ENCODE peak calls at places on chromosome 12, in seven cellular contexts. C, N, D, E, M, G and Z are unnamed samples. For H3K9me3, the result is how much of the 10 kb centered on the place peaks cover.

GRCh38 chr12:28535216-28535615 is 345.0 kb downstream of the CCDC91 start:
- DNase-seq in C (peak), N (no peak), D (no peak), E (peak), M (no peak), G (no peak), Z (no peak)

GRCh38 chr12:73585136-73585535 is 952.5 kb upstream of the ATXN7L3B start:
- DNase-seq in C (no peak), N (no peak), D (no peak), E (no peak), M (no peak), G (no peak), Z (no peak)

GRCh38 chr12:53253298-53253697 is 14.8 kb upstream of the ESPL1 start:
- DNase-seq in C (no peak), N (no peak), D (no peak), E (no peak), M (no peak), G (no peak), Z (no peak)

GRCh38 chr12:93145086-93145485 is 216.0 kb upstream of the EEA1 start:
- DNase-seq in C (no peak), N (no peak), D (no peak), E (no peak), M (no peak), G (no peak), Z (no peak)

GRCh38 chr12:10540776-10541205 is 35.1 kb downstream of the EIF2S3B start:
- DNase-seq in C (no peak), N (no peak), D (no peak), E (peak), M (peak), G (no peak), Z (no peak)

GRCh38 chr12:125403145-125403789 is 338.0 kb downstream of the AACS start:
- DNase-seq in C (peak), N (no peak), D (no peak), E (no peak), M (peak), G (peak), Z (no peak)

GRCh38 chr12:124833693-124834122 is 30.0 kb downstream of the SCARB1 start:
- DNase-seq in C (no peak), N (no peak), D (peak), E (no peak), M (no peak), G (peak), Z (peak)

GRCh38 chr12:18345021-18345735 is 83.9 kb downstream of the PIK3C2G start:
- DNase-seq in C (peak), N (no peak), D (no peak), E (peak), M (no peak), G (no peak), Z (no peak)

GRCh38 chr12:92719674-92720073 is 16.9 kb downstream of the PLEKHG7 start:
- DNase-seq in C (no peak), N (no peak), D (no peak), E (peak), M (no peak), G (no peak), Z (no peak)

GRCh38 chr12:14961466-14962155 is at the start of gene ARHGDIB:
- DNase-seq in C (no peak), N (peak), D (peak), E (no peak), M (peak), G (no peak), Z (peak)

GRCh38 chr12:51592034-51592705 is 1.1 kb downstream of the SCN8A start:
- DNase-seq in C (peak), N (no peak), D (no peak), E (peak), M (no peak), G (peak), Z (peak)

GRCh38 chr12:19382111-19382526 is 57.2 kb upstream of the AEBP2 start:
- DNase-seq in C (peak), N (no peak), D (no peak), E (peak), M (peak), G (peak), Z (peak)

GRCh38 chr12:79360269-79360668 is 330.5 kb downstream of the PAWR start:
- DNase-seq in C (no peak), N (no peak), D (no peak), E (no peak), M (no peak), G (no peak), Z (no peak)

GRCh38 chr12:47812797-47813490 is 6.8 kb downstream of the HDAC7 start:
- DNase-seq in C (peak), N (peak), D (peak), E (peak), M (peak), G (peak), Z (peak)

GRCh38 chr12:93461503-93461902 is 5.8 kb upstream of the MRPL42 start:
- DNase-seq in C (peak), N (no peak), D (no peak), E (no peak), M (no peak), G (no peak), Z (no peak)

GRCh38 chr12:82730832-82731497 is 44.3 kb downstream of the TMTC2 start:
- DNase-seq in C (no peak), N (no peak), D (no peak), E (peak), M (no peak), G (no peak), Z (peak)

GRCh38 chr12:50222275-50222783 is 55.2 kb upstream of the CERS5 start:
- DNase-seq in C (peak), N (peak), D (peak), E (peak), M (peak), G (peak), Z (peak)

GRCh38 chr12:124861492-124861891 is 2.2 kb downstream of the SCARB1 start:
- DNase-seq in C (no peak), N (peak), D (peak), E (peak), M (no peak), G (no peak), Z (peak)

GRCh38 chr12:14576896-14577295 is 9.2 kb upstream of the PLBD1 start:
- DNase-seq in C (no peak), N (no peak), D (no peak), E (no peak), M (no peak), G (no peak), Z (no peak)

GRCh38 chr12:104352106-104352713 is 48.7 kb downstream of the EID3 start:
- DNase-seq in C (no peak), N (no peak), D (no peak), E (peak), M (no peak), G (no peak), Z (no peak)

DNA sequence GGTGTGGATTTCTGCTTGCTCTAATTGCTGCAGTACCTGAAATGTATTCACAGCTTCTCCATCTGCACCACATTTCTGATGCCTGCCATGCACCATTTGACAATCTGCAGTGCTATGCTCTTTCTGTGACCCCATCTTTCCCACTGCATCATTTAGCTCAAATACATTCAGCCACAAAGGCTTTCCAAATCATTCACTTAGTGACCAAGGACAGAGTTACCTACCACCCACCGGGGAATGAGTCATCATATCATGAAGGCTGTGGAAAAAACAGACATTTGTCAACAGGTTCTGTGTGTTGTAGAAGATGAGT is 465.5 kb upstream of the ATP2B1 start:
- DNase-seq in C (peak), N (no peak), D (no peak), E (peak), M (no peak), G (no peak), Z (no peak)
- H3K9me3 ChIP-seq in C (under half), N (under half), D (under half), E (under half), M (under half), G (under half), Z (under half)

GRCh38 chr12:131261906-131262305 is 308.2 kb downstream of the ADGRD1 start:
- DNase-seq in C (no peak), N (no peak), D (no peak), E (no peak), M (no peak), G (no peak), Z (no peak)
- H3K9me3 ChIP-seq in C (under half), N (under half), D (under half), E (under half), M (under half), G (under half), Z (under half)

GRCh38 chr12:34336619-34337465 is 314.5 kb downstream of the ALG10 start:
- DNase-seq in C (no peak), N (no peak), D (no peak), E (no peak), M (no peak), G (no peak), Z (no peak)

GRCh38 chr12:34341362-34341733 is 319.1 kb downstream of the ALG10 start:
- DNase-seq in C (no peak), N (no peak), D (no peak), E (no peak), M (no peak), G (no peak), Z (no peak)

GRCh38 chr12:34340534-34341361 is 318.5 kb downstream of the ALG10 start:
- DNase-seq in C (no peak), N (no peak), D (no peak), E (no peak), M (no peak), G (no peak), Z (no peak)

GRCh38 chr12:34339922-34340321 is 317.6 kb downstream of the ALG10 start:
- DNase-seq in C (no peak), N (no peak), D (no peak), E (no peak), M (no peak), G (no peak), Z (no peak)

DNA sequence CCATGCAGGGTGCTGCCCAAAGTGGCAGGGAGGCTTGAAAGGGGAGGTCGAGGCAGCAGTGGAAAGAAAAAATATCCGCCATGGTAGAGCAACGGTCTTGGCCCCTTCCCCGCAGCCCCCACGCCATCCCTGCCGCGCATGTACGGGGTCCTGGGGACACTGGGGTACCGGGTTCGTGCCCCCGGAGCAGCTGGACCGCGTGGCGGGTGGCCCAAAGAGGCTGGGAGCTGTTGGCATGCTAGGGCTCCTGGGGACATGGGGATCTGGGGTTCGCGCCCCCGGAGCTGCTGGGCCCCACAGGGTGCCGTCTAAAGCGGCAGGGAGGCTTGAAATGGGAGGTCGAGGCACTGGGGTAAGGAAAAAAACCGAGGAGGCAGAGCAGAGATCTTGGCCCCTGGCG is 316.5 kb downstream of the ALG10 start:
- DNase-seq in C (no peak), N (no peak), D (no peak), E (no peak), M (no peak), G (no peak), Z (no peak)
- H3K9me3 ChIP-seq in C (under half), N (under half), D (under half), E (under half), M (under half), G (under half), Z (under half)

GRCh38 chr12:132937476-132937875 is 18.6 kb downstream of the ZNF605 start:
- DNase-seq in C (no peak), N (no peak), D (no peak), E (no peak), M (no peak), G (no peak), Z (no peak)
- H3K9me3 ChIP-seq in C (half or more), N (half or more), D (half or more), E (under half), M (half or more), G (under half), Z (under half)

GRCh38 chr12:130672122-130672825 is 43.8 kb downstream of the RIMBP2 start:
- DNase-seq in C (no peak), N (no peak), D (no peak), E (no peak), M (no peak), G (no peak), Z (no peak)
- H3K9me3 ChIP-seq in C (under half), N (under half), D (under half), E (under half), M (under half), G (under half), Z (under half)

GRCh38 chr12:71857657-71858056 is 18.1 kb downstream of the TBC1D15 start:
- DNase-seq in C (no peak), N (no peak), D (no peak), E (no peak), M (no peak), G (no peak), Z (no peak)

GRCh38 chr12:71849109-71849851 is 9.7 kb downstream of the TBC1D15 start:
- DNase-seq in C (no peak), N (no peak), D (no peak), E (no peak), M (no peak), G (no peak), Z (no peak)

GRCh38 chr12:71858848-71859247 is 19.3 kb downstream of the TBC1D15 start:
- DNase-seq in C (no peak), N (no peak), D (no peak), E (no peak), M (no peak), G (no peak), Z (no peak)

DNA sequence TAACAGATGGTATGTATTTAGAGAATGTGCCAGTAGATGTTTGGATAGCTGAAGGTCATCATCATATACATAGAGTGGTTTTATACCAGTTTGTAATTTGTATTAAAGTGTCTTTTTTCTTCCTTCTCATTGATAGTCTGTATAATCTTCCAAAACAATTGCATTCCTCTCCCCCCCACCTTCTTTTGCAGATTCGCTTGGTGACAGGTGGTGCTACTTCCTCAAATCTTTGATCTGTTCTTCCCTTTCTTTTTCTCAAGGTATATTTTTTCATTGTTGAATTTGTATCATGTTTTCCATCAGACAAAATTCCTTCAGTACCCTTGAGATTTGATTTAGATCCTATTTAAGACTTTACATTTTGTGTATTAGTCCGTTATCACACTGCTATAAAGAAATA is 15.0 kb downstream of the TBC1D15 start:
- DNase-seq in C (no peak), N (no peak), D (no peak), E (no peak), M (no peak), G (no peak), Z (no peak)
- H3K9me3 ChIP-seq in C (under half), N (under half), D (under half), E (under half), M (under half), G (under half), Z (under half)

DNA sequence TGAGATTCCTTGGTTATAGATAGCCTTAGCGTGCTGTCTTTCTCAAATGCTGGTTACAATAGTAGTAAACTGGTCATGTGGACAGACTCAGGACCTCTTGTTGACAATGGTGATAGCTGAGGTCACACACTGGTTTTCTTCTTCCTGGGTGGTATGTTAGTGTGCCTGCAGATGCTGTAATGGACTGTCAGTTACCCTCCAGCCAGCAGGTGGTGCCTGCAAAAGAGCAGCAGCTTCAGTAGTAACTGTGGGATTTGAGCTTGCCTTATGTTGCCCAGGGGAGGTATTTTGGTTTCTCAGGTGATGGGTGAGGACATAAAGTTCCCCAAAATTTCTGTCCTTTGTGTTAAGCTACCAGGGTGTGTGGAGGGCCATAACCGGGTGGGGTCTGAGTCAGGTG is 33.7 kb upstream of the SCAF11 start:
- DNase-seq in C (no peak), N (no peak), D (no peak), E (no peak), M (no peak), G (no peak), Z (no peak)
- H3K9me3 ChIP-seq in C (half or more), N (under half), D (half or more), E (under half), M (half or more), G (under half), Z (under half)